ENCODE peak calls at places on chromosome 6, in six cellular contexts. D, W, C, Q, X and I are unnamed samples.

GRCh38 chr6:66149132-66149531 is 442.1 kb upstream of the EYS start:
- DNase-seq in D (no peak), W (no peak), C (no peak), Q (no peak), X (no peak), I (no peak)

GRCh38 chr6:156060013-156060412 is 604.4 kb upstream of the NOX3 start:
- DNase-seq in D (no peak), W (no peak), C (no peak), Q (no peak), X (no peak), I (no peak)

GRCh38 chr6:161079566-161080262 is 88.1 kb downstream of the MAP3K4 start:
- DNase-seq in D (no peak), W (peak), C (no peak), Q (no peak), X (no peak), I (no peak)

GRCh38 chr6:6090861-6091607 is 84.3 kb upstream of the NRN1 start:
- DNase-seq in D (no peak), W (no peak), C (no peak), Q (no peak), X (no peak), I (no peak)

GRCh38 chr6:33904050-33904827 is 100.4 kb upstream of the MLN start:
- DNase-seq in D (peak), W (peak), C (no peak), Q (no peak), X (peak), I (no peak)

GRCh38 chr6:170046786-170047626 is 243.9 kb downstream of the DLL1 start:
- DNase-seq in D (peak), W (no peak), C (no peak), Q (peak), X (no peak), I (no peak)

GRCh38 chr6:165480916-165481315 is 171.5 kb upstream of the C6orf118 start:
- DNase-seq in D (no peak), W (no peak), C (no peak), Q (no peak), X (no peak), I (no peak)

GRCh38 chr6:106739387-106739786 is 110.0 kb downstream of the QRSL1 start:
- DNase-seq in D (peak), W (no peak), C (no peak), Q (peak), X (no peak), I (no peak)

GRCh38 chr6:127406122-127406521 is 53.1 kb downstream of the KIAA0408 start:
- DNase-seq in D (no peak), W (no peak), C (no peak), Q (no peak), X (no peak), I (no peak)

GRCh38 chr6:154370545-154370944 is 13.9 kb upstream of the IPCEF1 start:
- DNase-seq in D (no peak), W (peak), C (no peak), Q (no peak), X (no peak), I (no peak)